ENCODE peak calls at places on chromosomes 4 and X, in six cellular contexts. Z is anterior cingulate cortex; W is D341Med; E is LoVo; Y is activated naive CD8-positive, alpha-beta T cell treated with anti-CD3 and anti-CD28 coated beads, Interleukin-2, amount 10 ng/mL, durations not matched to agents 7 days and 5 days; I is Right ventricle myocardium superior. Q is an unnamed sample.

GRCh38 chrX:47179221-47179927 is 14.3 kb upstream of the UBA1 start:
- DNase-seq in Y (no peak), I (peak; percentile 75), W (no peak), Z (peak; percentile 29), E (no peak), Q (peak; percentile 37)

GRCh38 chrX:132022115-132022862 is 813 bp upstream of the STK26 start:
- DNase-seq in I (no peak), W (peak; percentile 19), E (peak; percentile 5), Z (no peak), Y (no peak), Q (no peak)

GRCh38 chr4:124212835-124213640 is 499.5 kb downstream of the ANKRD50 start:
- DNase-seq in W (no peak), I (no peak), E (no peak), Z (no peak), Y (no peak), Q (no peak)

GRCh38 chrX:13366698-13367097 is 46.8 kb upstream of the ATXN3L start:
- DNase-seq in Y (no peak), I (no peak), E (no peak), Z (no peak), W (no peak), Q (no peak)

GRCh38 chr4:19329077-19329476 is 922.6 kb upstream of the SLIT2 start:
- DNase-seq in W (no peak), Y (no peak), I (no peak), Z (no peak), E (no peak), Q (no peak)

GRCh38 chrX:132671229-132671641 is 182.4 kb upstream of the MBNL3 start:
- DNase-seq in Z (no peak), W (no peak), E (no peak), Y (no peak), I (no peak), Q (no peak)

GRCh38 chr4:175705407-175705806 is 106.7 kb downstream of the GPM6A start:
- DNase-seq in I (no peak), E (no peak), Z (peak; percentile 33), Y (no peak), W (peak; percentile 46), Q (peak; percentile 59)

GRCh38 chrX:132146456-132146855 is 18.6 kb upstream of the FRMD7 start:
- DNase-seq in Z (no peak), I (no peak), E (peak; percentile 0), Y (no peak), W (no peak), Q (no peak)

GRCh38 chrX:67094061-67094460 is 449.8 kb upstream of the AR start:
- DNase-seq in Z (no peak), E (no peak), I (no peak), W (no peak), Y (no peak), Q (no peak)

GRCh38 chr4:140861359-140862181 is 105.4 kb upstream of the TBC1D9 start:
- DNase-seq in I (no peak), E (peak; percentile 59), Y (no peak), W (peak; percentile 62), Z (peak; percentile 25), Q (no peak)

GRCh38 chr4:61922766-61923165 is 722.6 kb downstream of the ADGRL3 start:
- DNase-seq in Z (no peak), E (no peak), W (no peak), Y (no peak), I (no peak), Q (no peak)

GRCh38 chr4:62644372-62644771 is 1444.2 kb downstream of the ADGRL3 start:
- DNase-seq in E (peak; percentile 19), Y (no peak), W (peak; percentile 18), I (no peak), Z (no peak), Q (no peak)

GRCh38 chrX:131841496-131842410 is 181.3 kb upstream of the STK26 start:
- DNase-seq in W (peak; percentile 72), Z (no peak), E (peak; percentile 43), Y (peak; percentile 32), I (no peak), Q (no peak)

GRCh38 chrX:86002076-86002896 is 45.1 kb downstream of the CHM start:
- DNase-seq in I (no peak), Z (no peak), E (peak; percentile 58), Y (peak; percentile 24), W (no peak), Q (no peak)

GRCh38 chr4:52822583-52823477 is 39.3 kb upstream of the RASL11B start:
- DNase-seq in Z (no peak), E (peak; percentile 18), Y (no peak), I (no peak), W (no peak), Q (no peak)

GRCh38 chrX:8364369-8365141 is 100.1 kb upstream of the VCX3B start:
- DNase-seq in Y (no peak), W (peak; percentile 20), I (peak; percentile 39), Z (no peak), E (peak; percentile 0), Q (no peak)